ENCODE peak calls at places on chromosome 19, in four cellular contexts. J is right lobe of liver, F is fibroblast of mammary gland, N is fibroblast of pulmonary artery. K is an unnamed sample.

GRCh38 chr19:4499855-4500254 is 18.4 kb downstream of the PLIN4 start:
- DNase-seq in J (no peak), N (no peak), F (no peak), K (no peak)

GRCh38 chr19:35436477-35437141 is 11.4 kb upstream of the FFAR2 start:
- DNase-seq in J (no peak), N (peak), F (peak), K (peak)

GRCh38 chr19:33394006-33394722 is 20.7 kb downstream of the CEBPG start:
- DNase-seq in N (peak), F (peak), J (peak), K (peak)

GRCh38 chr19:30085394-30085793 is 143.4 kb downstream of the URI1 start:
- DNase-seq in F (no peak), N (no peak), J (no peak), K (no peak)

GRCh38 chr19:48644839-48645651 is 942 bp downstream of the CA11 start:
- DNase-seq in J (peak), F (peak), N (peak), K (peak)

GRCh38 chr19:41219924-41220567 is 1.0 kb downstream of the AXL start:
- DNase-seq in F (peak), N (peak), J (no peak), K (peak)

GRCh38 chr19:4638330-4638729 is 986 bp upstream of the TNFAIP8L1 start:
- DNase-seq in J (peak), F (no peak), N (no peak), K (peak)

GRCh38 chr19:47419037-47419783 is at the start of gene MEIS3:
- DNase-seq in J (no peak), F (no peak), N (no peak), K (no peak)

GRCh38 chr19:47471733-47472457 is at the start of gene SLC8A2:
- DNase-seq in F (peak), N (peak), J (no peak), K (peak)

GRCh38 chr19:29843180-29844051 is 31.6 kb downstream of the CCNE1 start:
- DNase-seq in J (peak), N (peak), F (peak), K (peak)

GRCh38 chr19:33374406-33374703 is 846 bp downstream of the CEBPG start:
- DNase-seq in F (no peak), J (peak), N (no peak), K (no peak)

GRCh38 chr19:39409207-39409885 is 2.7 kb downstream of the ZFP36 start:
- DNase-seq in F (peak), N (peak), J (peak), K (no peak)

GRCh38 chr19:3710265-3710812 is 2.2 kb downstream of the TJP3 start:
- DNase-seq in J (peak), F (peak), N (peak), K (peak)

GRCh38 chr19:45667620-45668341 is at the start of gene GIPR:
- DNase-seq in F (peak), J (peak), N (no peak), K (no peak)

GRCh38 chr19:14434543-14435319 is 1.6 kb downstream of the PKN1 start:
- DNase-seq in F (peak), J (peak), N (peak), K (peak)

GRCh38 chr19:5718032-5718578 is 1.8 kb downstream of the LONP1 start:
- DNase-seq in N (peak), J (no peak), F (peak), K (peak)

GRCh38 chr19:47210689-47211316 is 20.2 kb downstream of the BBC3 start:
- DNase-seq in F (peak), J (peak), N (peak), K (peak)

GRCh38 chr19:29326351-29326750 is 113.4 kb upstream of the UQCRFS1 start:
- DNase-seq in N (no peak), F (no peak), J (no peak), K (no peak)

GRCh38 chr19:35213678-35214632 is 14.6 kb downstream of the FAM187B start:
- DNase-seq in J (peak), F (peak), N (peak), K (peak)

GRCh38 chr19:30666301-30666803 is 294.2 kb downstream of the ZNF536 start:
- DNase-seq in N (peak), F (peak), J (peak), K (peak)

DNA sequence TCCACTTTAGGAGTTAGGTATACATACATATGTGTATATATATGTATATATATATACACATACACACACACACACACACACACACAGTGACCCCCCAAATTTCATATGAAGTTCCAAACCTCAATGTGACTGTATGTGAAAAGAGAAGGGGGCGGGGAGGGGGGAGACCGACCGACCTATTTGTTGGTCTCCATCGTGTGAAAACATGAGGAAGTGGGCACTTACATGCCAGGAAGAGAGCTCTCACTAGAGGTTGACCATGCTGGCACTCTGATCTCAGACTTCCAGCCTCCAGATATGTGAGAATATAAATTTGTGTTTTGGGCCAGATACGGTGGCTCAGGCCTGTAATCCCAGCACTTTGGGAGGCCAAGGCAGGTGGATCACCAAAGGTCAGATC is 24.6 kb downstream of the ZNF562 start:
- DNase-seq in J (no peak), N (no peak), F (no peak), K (no peak)
- TF ChIP-seq CTCF in J (no peak), N (no peak), F (no peak), K (no peak)

GRCh38 chr19:17532557-17532956 is 21.1 kb downstream of the PGLS start:
- DNase-seq in N (no peak), J (no peak), F (no peak), K (no peak)
- H3K4me3 ChIP-seq in N (no peak), J (no peak), F (no peak), K (no peak)

GRCh38 chr19:37990362-37990761 is 83.4 kb downstream of the SIPA1L3 start:
- DNase-seq in N (no peak), J (no peak), F (no peak), K (no peak)
- TF ChIP-seq CTCF in N (no peak), J (no peak), F (no peak), K (no peak)

GRCh38 chr19:932647-933552 is 7.1 kb downstream of the ARID3A start:
- DNase-seq in N (peak), J (peak), F (peak), K (peak)

GRCh38 chr19:933553-933882 is 7.7 kb downstream of the ARID3A start:
- DNase-seq in J (no peak), N (no peak), F (no peak), K (no peak)

GRCh38 chr19:929523-930258 is 3.9 kb downstream of the ARID3A start:
- DNase-seq in F (no peak), J (no peak), N (no peak), K (no peak)

GRCh38 chr19:934197-934840 is 8.5 kb downstream of the ARID3A start:
- DNase-seq in J (no peak), F (no peak), N (no peak), K (no peak)

DNA sequence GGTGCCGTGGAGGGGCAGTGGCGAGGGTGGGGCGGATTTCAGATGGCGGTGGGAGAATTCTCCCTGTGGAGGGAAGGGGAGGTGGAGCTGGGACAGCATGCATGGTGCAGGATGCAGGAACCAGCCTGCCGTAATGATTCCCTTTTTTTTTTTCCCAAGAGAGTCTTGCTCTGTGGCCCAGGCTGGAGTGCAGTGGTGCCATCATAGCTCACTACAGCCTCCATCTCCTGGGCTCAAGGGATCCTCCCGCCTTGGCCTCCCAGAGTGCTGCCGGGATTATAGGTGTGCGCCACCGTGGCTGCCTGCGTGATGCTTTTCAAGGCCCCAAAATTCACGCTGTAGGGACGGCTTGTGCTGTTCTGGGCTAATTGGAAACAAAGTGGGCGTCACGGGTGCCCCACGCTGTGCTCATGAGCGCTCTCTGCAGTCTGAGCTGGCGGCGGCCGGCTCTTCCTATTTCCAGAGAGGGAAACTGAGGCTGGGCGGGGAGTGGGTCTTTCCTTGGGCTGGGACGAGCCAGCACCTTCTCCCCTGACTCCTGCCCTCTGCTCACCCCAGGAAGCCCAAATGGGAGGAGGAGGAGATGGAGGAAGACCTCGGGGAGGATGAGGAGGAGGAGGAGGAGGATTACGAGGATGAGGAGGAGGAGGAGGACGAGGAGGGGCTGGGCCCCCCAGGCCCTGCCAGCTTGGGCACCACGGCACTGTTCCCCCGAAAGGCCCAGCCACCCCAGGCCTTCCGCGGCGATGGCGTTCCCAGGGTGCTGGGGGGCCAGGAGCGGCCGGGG is 6.2 kb downstream of the ARID3A start:
- DNase-seq in F (no peak), N (no peak), J (no peak), K (no peak)
- H3K4me3 ChIP-seq in F (no peak), N (no peak), J (no peak), K (no peak)

DNA sequence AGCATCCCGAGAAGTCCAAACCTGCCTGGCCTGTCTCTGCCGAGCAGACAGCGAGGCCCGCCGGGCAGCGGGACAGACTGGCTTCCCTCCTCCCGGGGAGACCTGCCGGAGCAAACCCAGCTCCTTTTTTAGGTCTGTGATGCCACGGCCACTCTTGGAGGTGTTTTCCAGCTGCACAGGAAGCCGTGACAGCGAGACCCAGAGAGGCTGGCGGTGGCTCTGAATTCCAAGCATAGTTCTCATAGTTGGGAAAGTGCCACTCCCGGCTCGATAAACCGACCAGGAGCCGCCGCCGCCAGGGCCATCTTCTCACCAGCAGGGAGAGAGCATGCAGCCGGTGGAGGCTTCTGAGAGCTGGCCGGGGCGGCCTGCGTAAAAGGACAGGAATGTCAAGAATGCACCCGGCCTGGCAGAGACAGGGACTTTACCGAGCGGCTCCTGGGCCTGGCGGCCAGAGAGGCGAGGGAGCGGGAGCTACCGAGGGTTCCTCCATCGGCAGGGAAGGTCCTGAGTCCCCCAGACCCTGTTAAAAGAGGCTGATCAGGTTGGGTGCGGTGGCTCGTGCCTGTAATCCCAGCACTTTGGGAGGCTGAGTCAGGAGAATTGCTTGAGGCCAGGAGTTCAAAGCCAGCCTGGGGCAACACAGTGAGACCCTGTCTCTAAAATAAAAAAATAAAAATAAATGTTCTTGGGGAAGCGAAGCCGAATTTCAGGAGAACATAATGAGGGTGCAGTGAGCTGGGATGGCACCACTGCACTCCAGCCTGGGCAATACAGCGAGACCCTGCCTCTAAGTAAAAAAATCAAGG is 64.9 kb downstream of the GADD45B start:
- DNase-seq in F (peak), J (peak), N (peak), K (peak)
- TF ChIP-seq CTCF in F (no peak), J (peak), N (peak), K (peak)

GRCh38 chr19:8208119-8208709 is 956 bp upstream of the CERS4 start:
- DNase-seq in J (peak), N (no peak), F (no peak), K (no peak)

GRCh38 chr19:8209111-8209964 is at the start of gene CERS4:
- DNase-seq in N (peak), F (no peak), J (peak), K (peak)

GRCh38 chr19:8210660-8211101 is 1.5 kb downstream of the CERS4 start:
- DNase-seq in N (no peak), F (no peak), J (no peak), K (no peak)

GRCh38 chr19:8209965-8210659 is 942 bp downstream of the CERS4 start:
- DNase-seq in N (no peak), F (no peak), J (no peak), K (no peak)

GRCh38 chr19:8208710-8209110 is 460 bp upstream of the CERS4 start:
- DNase-seq in J (no peak), N (no peak), F (no peak), K (no peak)
- H3K4me3 ChIP-seq in J (peak), N (peak), F (no peak), K (peak)

GRCh38 chr19:12648088-12648487 is 18.5 kb downstream of the MAN2B1 start:
- DNase-seq in N (no peak), F (no peak), J (no peak), K (no peak)
- TF ChIP-seq CTCF in N (peak), F (no peak), J (peak), K (peak)

DNA sequence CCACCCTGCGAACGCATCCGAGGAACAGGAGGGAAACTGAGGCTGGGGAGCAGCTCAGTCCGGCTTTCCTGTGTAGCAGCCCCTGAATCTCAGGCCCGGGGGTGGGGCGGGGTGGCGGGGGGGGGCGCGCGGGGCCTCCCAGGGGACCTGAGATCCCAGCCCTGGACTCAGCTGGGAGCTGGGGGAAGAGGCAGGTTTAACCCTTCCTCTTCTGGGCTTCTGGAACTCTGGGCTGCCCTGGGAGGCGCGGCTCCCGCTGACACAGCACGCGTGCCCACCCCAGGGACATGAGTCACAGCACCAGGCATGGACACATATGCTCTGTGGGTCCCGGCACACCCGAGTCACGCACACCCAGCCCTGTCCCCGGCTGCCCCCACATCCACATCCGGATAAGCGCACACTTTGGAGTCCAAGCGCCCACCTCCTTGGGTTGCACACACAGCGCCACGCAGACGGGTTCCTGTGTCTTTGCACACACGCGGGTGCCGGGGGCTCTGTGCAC is 3.5 kb upstream of the CIRBP start:
- DNase-seq in F (peak), J (peak), N (peak), K (peak)
- H3K4me3 ChIP-seq in F (peak), J (no peak), N (peak), K (peak)

GRCh38 chr19:42872608-42873007 is 6.9 kb downstream of the PSG1 start:
- DNase-seq in N (no peak), J (no peak), F (peak), K (no peak)
- TF ChIP-seq CTCF in N (peak), J (no peak), F (peak), K (no peak)